ENCODE peak calls at places on chromosomes 4 and X, in ten cellular contexts. X, G, F, L, E, K, I, M, P and A are unnamed samples.

GRCh38 chrX:41711021-41711667 is 12.8 kb upstream of the GPR82 start:
- DNase-seq in G (no peak), E (no peak), X (no peak), F (no peak), K (no peak), I (no peak), L (no peak), M (no peak), P (no peak), A (no peak)

GRCh38 chr4:20422398-20422797 is 170.7 kb downstream of the SLIT2 start:
- DNase-seq in L (peak; percentile 72), X (peak; percentile 1), M (peak; percentile 36), G (no peak), I (peak; percentile 48), E (no peak), P (peak; percentile 22), K (peak; percentile 77), F (no peak), A (peak; percentile 16)

GRCh38 chrX:122565952-122566351 is 618.1 kb upstream of the GRIA3 start:
- DNase-seq in I (peak; percentile 14), X (no peak), F (no peak), E (no peak), M (no peak), P (no peak), G (no peak), K (no peak), L (peak; percentile 92), A (no peak)

GRCh38 chrX:129726307-129727111 is 12.3 kb upstream of the XPNPEP2 start:
- DNase-seq in G (no peak), F (no peak), P (peak; percentile 39), K (peak; percentile 48), M (peak; percentile 47), I (peak; percentile 92), X (no peak), E (no peak), L (peak; percentile 69), A (peak; percentile 70)

GRCh38 chr4:76212851-76213414 is 691 bp downstream of the SCARB2 start:
- DNase-seq in L (peak; percentile 60), X (peak; percentile 59), F (no peak), E (no peak), I (peak; percentile 83), P (peak; percentile 31), M (peak; percentile 70), G (peak; percentile 13), K (no peak), A (peak; percentile 67)

GRCh38 chr4:10140866-10141759 is 24.5 kb upstream of the WDR1 start:
- DNase-seq in I (peak; percentile 47), P (no peak), X (no peak), M (no peak), F (no peak), G (no peak), K (no peak), L (no peak), E (no peak), A (no peak)

GRCh38 chr4:166941629-166942028 is 292.7 kb downstream of the SPOCK3 start:
- DNase-seq in M (no peak), X (no peak), G (no peak), L (no peak), P (no peak), I (no peak), E (no peak), F (no peak), K (no peak), A (no peak)

GRCh38 chrX:3415011-3415410 is 68.6 kb upstream of the MXRA5 start:
- DNase-seq in K (no peak), M (no peak), L (no peak), P (no peak), E (no peak), G (no peak), I (no peak), F (no peak), X (no peak), A (no peak)

GRCh38 chr4:185088899-185089298 is 54.2 kb upstream of the SLC25A4 start:
- DNase-seq in I (no peak), K (no peak), L (no peak), P (no peak), G (no peak), M (no peak), F (no peak), E (no peak), X (no peak), A (no peak)

GRCh38 chr4:105281016-105281415 is 134.3 kb downstream of the TET2 start:
- DNase-seq in E (no peak), X (no peak), P (no peak), F (no peak), K (no peak), G (no peak), L (no peak), M (no peak), I (no peak), A (no peak)

GRCh38 chr4:7769936-7770674 is 169.6 kb downstream of the AFAP1 start:
- DNase-seq in P (no peak), G (no peak), M (no peak), X (no peak), F (no peak), E (no peak), L (peak; percentile 41), K (no peak), I (peak; percentile 32), A (no peak)

GRCh38 chrX:41313419-41313818 is 20.5 kb upstream of the DDX3X start:
- DNase-seq in L (peak; percentile 77), E (no peak), M (no peak), G (no peak), X (no peak), F (no peak), P (no peak), I (no peak), K (no peak), A (no peak)

GRCh38 chr4:95304898-95305297 is 243.9 kb downstream of the UNC5C start:
- DNase-seq in M (no peak), L (no peak), P (no peak), I (no peak), E (no peak), K (no peak), F (no peak), G (no peak), X (no peak), A (no peak)

GRCh38 chr4:24924309-24924781 is 11.5 kb upstream of the CCDC149 start:
- DNase-seq in I (no peak), E (no peak), X (no peak), G (no peak), P (no peak), L (peak; percentile 93), F (no peak), M (no peak), K (no peak), A (no peak)

GRCh38 chrX:119817130-119817690 is 25.8 kb upstream of the RPL39 start:
- DNase-seq in E (no peak), P (no peak), L (peak; percentile 28), F (no peak), K (peak; percentile 16), M (no peak), I (no peak), G (no peak), X (no peak), A (no peak)

GRCh38 chr4:140686799-140687198 is 69.4 kb downstream of the TBC1D9 start:
- DNase-seq in F (no peak), E (no peak), P (no peak), K (no peak), M (no peak), L (no peak), G (no peak), I (no peak), X (no peak), A (no peak)

GRCh38 chrX:151098996-151099395 is 77.4 kb upstream of the GPR50 start:
- DNase-seq in X (no peak), E (no peak), P (no peak), K (no peak), M (no peak), G (no peak), F (no peak), L (no peak), I (no peak), A (no peak)

GRCh38 chr4:38243385-38244053 is 283.3 kb downstream of the PTTG2 start:
- DNase-seq in I (no peak), E (no peak), K (no peak), L (peak; percentile 40), F (no peak), M (peak; percentile 31), P (no peak), X (no peak), G (no peak), A (no peak)